ENCODE peak calls at places on chromosome 22, in five cellular contexts. A is A549, D is K562, U is HepG2, Y is GM12878. C is an unnamed sample.

GRCh38 chr22:28155808-28156207 is 236.8 kb upstream of the PITPNB start:
- DNase-seq in A (no peak), D (no peak), U (no peak), Y (no peak), C (no peak)

GRCh38 chr22:44338183-44338812 is 25.5 kb upstream of the SHISAL1 start:
- DNase-seq in A (no peak), D (no peak), U (no peak), Y (no peak), C (no peak)

GRCh38 chr22:29811377-29811776 is 26.7 kb downstream of the ASCC2 start:
- DNase-seq in A (peak), D (no peak), U (peak), Y (no peak), C (no peak)

GRCh38 chr22:42367980-42368378 is 64.2 kb downstream of the NFAM1 start:
- DNase-seq in A (no peak), D (no peak), U (no peak), Y (no peak), C (no peak)

GRCh38 chr22:41532908-41533825 is 11.1 kb downstream of the POLR3H start:
- DNase-seq in A (peak), D (peak), U (peak), Y (no peak), C (peak)

GRCh38 chr22:30809086-30809485 is 114.4 kb downstream of the OSBP2 start:
- DNase-seq in A (no peak), D (no peak), U (no peak), Y (no peak), C (no peak)

GRCh38 chr22:47066616-47066905 is 304.1 kb downstream of the TBC1D22A start:
- DNase-seq in A (no peak), D (no peak), U (no peak), Y (no peak), C (no peak)

GRCh38 chr22:29580200-29580810 is 608 bp downstream of the NIPSNAP1 start:
- DNase-seq in A (no peak), D (no peak), U (peak), Y (no peak), C (peak)

GRCh38 chr22:44357962-44358553 is 45.3 kb upstream of the SHISAL1 start:
- DNase-seq in A (no peak), D (no peak), U (no peak), Y (no peak), C (no peak)

GRCh38 chr22:41625577-41625976 is 4.5 kb downstream of the XRCC6 start:
- DNase-seq in A (no peak), D (no peak), U (peak), Y (no peak), C (no peak)

GRCh38 chr22:38296372-38296771 is 20.9 kb downstream of the CSNK1E start:
- DNase-seq in A (no peak), D (no peak), U (no peak), Y (no peak), C (no peak)

GRCh38 chr22:31618057-31618456 is 44.0 kb downstream of the PISD start:
- DNase-seq in A (no peak), D (no peak), U (no peak), Y (no peak), C (no peak)

GRCh38 chr22:46848227-46848626 is 85.8 kb downstream of the TBC1D22A start:
- DNase-seq in A (no peak), D (no peak), U (no peak), Y (no peak), C (no peak)

GRCh38 chr22:47294222-47294532 is 531.7 kb downstream of the TBC1D22A start:
- DNase-seq in A (peak), D (no peak), U (no peak), Y (no peak), C (no peak)

GRCh38 chr22:48898524-48899377 is 928.9 kb downstream of the BRD1 start:
- DNase-seq in A (no peak), D (no peak), U (no peak), Y (no peak), C (no peak)

GRCh38 chr22:49768961-49769690 is 58.5 kb downstream of the BRD1 start:
- DNase-seq in A (no peak), D (no peak), U (no peak), Y (no peak), C (peak)

GRCh38 chr22:30309981-30310672 is 16.6 kb downstream of the TBC1D10A start:
- DNase-seq in A (no peak), D (no peak), U (no peak), Y (peak), C (no peak)

GRCh38 chr22:21073023-21073422 is 27.3 kb downstream of the LRRC74B start:
- DNase-seq in A (no peak), D (no peak), U (no peak), Y (no peak), C (no peak)
- TF ChIP-seq REST in A (no peak), D (no peak), U (no peak), Y (no peak), C (no peak)

DNA sequence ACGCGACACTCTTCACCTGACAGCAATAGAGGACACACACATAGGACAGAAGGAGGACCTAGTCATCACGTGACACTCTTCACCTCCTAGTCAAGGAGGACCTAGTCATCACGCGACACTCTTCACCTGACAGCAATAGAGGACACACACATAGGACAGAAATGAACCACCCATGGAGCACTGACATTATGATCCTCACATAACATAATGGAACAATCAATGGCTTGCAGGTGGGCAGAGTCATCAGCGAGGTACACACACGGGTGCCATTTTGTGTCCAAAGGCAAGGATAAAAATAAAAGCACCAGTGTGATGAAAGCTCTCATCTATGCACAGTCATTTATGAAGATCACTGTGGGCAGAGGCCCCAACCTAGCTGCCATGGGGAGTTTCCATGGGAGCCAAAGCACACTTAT is 354.7 kb downstream of the LARGE1 start:
- DNase-seq in A (no peak), D (no peak), U (no peak), Y (no peak), C (no peak)
- TF ChIP-seq SMC3 in A (no peak), D (no peak), U (no peak), Y (no peak), C (no peak)

GRCh38 chr22:39351689-39352214 is 2.0 kb downstream of the SYNGR1 start:
- DNase-seq in A (no peak), D (no peak), U (no peak), Y (peak), C (no peak)
- TF ChIP-seq MAX in A (no peak), D (no peak), U (no peak), Y (no peak), C (no peak)

GRCh38 chr22:34620832-34621231 is 445.1 kb upstream of the ISX start:
- DNase-seq in A (no peak), D (no peak), U (no peak), Y (no peak), C (no peak)

GRCh38 chr22:34622602-34623001 is 443.4 kb upstream of the ISX start:
- DNase-seq in A (no peak), D (no peak), U (no peak), Y (no peak), C (no peak)

GRCh38 chr22:34623580-34623979 is 442.4 kb upstream of the ISX start:
- DNase-seq in A (no peak), D (no peak), U (no peak), Y (no peak), C (no peak)
- TF ChIP-seq REST in A (no peak), D (no peak), U (no peak), Y (no peak), C (no peak)

GRCh38 chr22:20607157-20607907 is 99.9 kb downstream of the MED15 start:
- DNase-seq in A (no peak), D (no peak), U (no peak), Y (no peak), C (peak)
- TF ChIP-seq SMC3 in A (no peak), D (no peak), U (no peak), Y (no peak), C (no peak)

GRCh38 chr22:24590596-24591173 is 2.2 kb downstream of the LRRC75B start:
- DNase-seq in A (no peak), D (no peak), U (no peak), Y (no peak), C (no peak)
- TF ChIP-seq MAX in A (no peak), D (no peak), U (no peak), Y (no peak), C (no peak)

GRCh38 chr22:32904044-32904443 is 102.5 kb downstream of the TIMP3 start:
- DNase-seq in A (peak), D (peak), U (peak), Y (no peak), C (peak)

GRCh38 chr22:32910358-32910757 is 108.9 kb downstream of the TIMP3 start:
- DNase-seq in A (no peak), D (no peak), U (no peak), Y (no peak), C (no peak)

GRCh38 chr22:32905400-32905799 is 103.9 kb downstream of the TIMP3 start:
- DNase-seq in A (no peak), D (no peak), U (no peak), Y (no peak), C (peak)

GRCh38 chr22:32911526-32911925 is 110.0 kb downstream of the TIMP3 start:
- DNase-seq in A (no peak), D (no peak), U (no peak), Y (no peak), C (no peak)

DNA sequence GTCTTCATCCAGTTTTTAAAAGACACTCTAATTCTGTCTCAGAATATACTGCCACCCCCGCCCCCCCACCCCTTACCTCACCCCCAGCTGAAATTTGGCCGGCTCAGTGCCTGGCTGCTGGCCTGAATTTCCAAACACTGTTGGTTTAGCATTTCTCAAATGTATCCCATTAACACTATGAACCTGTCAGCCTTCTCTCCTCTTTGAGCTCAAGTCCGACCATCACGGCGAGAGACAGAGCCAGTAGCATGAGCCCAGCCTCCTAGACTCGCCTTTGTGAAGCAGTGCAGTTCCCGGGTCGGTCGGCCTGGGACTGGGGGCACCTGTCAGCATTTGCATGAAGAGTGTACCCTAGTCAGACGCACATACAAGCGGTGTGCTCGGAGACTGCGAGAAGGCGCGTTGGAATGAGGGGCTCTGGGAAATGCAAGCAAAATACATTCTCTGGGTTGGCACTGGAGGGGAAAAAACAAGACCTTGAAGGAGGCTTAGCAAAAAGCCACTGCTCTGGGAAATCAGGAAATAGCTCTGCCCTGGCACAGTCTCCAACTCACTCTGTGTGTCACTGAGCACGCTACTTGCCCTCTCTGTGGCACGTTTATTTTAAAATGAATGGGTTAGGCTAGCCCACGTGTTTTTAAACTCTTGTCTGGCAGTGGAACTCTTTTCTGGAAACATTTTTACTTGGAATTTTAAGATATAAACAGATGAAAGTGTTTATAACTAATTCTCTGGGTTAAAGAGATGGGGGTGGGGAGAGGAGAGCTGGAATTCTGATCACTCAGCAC is 108.2 kb downstream of the TIMP3 start:
- DNase-seq in A (no peak), D (no peak), U (no peak), Y (no peak), C (no peak)
- TF ChIP-seq REST in A (no peak), D (no peak), U (no peak), Y (no peak), C (no peak)

GRCh38 chr22:37194750-37195149 is 6.7 kb upstream of the C1QTNF6 start:
- DNase-seq in A (no peak), D (no peak), U (no peak), Y (no peak), C (no peak)

GRCh38 chr22:37198290-37199102 is 10.4 kb upstream of the C1QTNF6 start:
- DNase-seq in A (peak), D (peak), U (peak), Y (no peak), C (peak)

GRCh38 chr22:37197451-37198289 is 9.6 kb upstream of the C1QTNF6 start:
- DNase-seq in A (peak), D (no peak), U (peak), Y (no peak), C (no peak)

GRCh38 chr22:37195921-37196320 is 7.9 kb upstream of the C1QTNF6 start:
- DNase-seq in A (no peak), D (no peak), U (no peak), Y (no peak), C (no peak)

DNA sequence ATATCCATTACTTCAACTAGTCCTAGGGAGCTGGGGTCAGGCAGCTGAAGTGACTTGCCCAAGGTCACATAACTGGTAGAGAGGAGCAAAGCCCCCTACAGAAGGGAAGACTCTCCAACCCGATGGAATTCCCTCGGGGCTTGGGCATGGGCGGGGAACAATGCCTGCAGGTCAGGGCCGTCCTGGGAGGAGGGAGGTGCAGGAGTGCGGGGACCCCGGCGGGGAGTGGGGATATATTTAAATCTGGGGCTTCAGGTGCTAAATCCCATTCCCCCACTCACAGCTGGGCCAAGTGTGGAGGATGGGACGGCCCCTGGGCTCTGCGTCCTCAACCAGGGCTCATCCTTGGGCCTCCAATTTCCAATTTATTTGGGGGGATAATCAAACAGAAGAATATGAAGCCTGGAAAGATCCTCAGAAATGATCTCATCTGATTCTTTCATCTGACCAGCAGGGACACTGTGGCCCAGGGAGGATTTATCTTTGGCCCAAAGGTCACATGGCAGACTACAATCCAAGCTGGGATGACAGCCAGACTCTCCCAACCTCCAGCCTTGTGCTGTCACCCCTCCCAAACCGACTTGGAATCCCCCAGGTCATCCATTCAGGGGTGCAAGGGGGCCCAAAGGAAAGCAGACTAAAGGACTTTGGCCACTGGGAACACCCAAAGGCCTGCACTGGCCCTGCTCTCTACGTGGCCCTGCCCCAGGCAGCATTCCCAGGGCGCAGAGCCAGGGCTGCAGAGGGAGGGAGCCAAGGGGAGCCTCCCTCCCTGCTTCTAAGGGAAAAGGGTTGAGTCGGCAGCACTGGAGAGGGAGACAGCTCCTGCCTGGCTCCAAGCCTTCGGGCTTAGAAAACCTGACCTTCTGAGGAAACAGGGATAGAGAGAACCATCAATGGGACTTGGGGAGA is 8.7 kb upstream of the C1QTNF6 start:
- DNase-seq in A (peak), D (no peak), U (peak), Y (no peak), C (peak)
- TF ChIP-seq SMC3 in A (no peak), D (no peak), U (no peak), Y (no peak), C (no peak)

GRCh38 chr22:26462971-26463661 is 20.5 kb downstream of the HPS4 start:
- DNase-seq in A (no peak), D (no peak), U (no peak), Y (no peak), C (no peak)

GRCh38 chr22:26460202-26460601 is 23.4 kb downstream of the HPS4 start:
- DNase-seq in A (no peak), D (no peak), U (no peak), Y (no peak), C (no peak)

GRCh38 chr22:26462051-26462450 is 21.5 kb downstream of the HPS4 start:
- DNase-seq in A (no peak), D (no peak), U (no peak), Y (no peak), C (no peak)

GRCh38 chr22:26463688-26464087 is 19.9 kb downstream of the HPS4 start:
- DNase-seq in A (no peak), D (no peak), U (no peak), Y (no peak), C (no peak)

GRCh38 chr22:26461188-26461810 is 22.3 kb downstream of the HPS4 start:
- DNase-seq in A (peak), D (peak), U (peak), Y (no peak), C (peak)
- TF ChIP-seq MAX in A (no peak), D (no peak), U (no peak), Y (no peak), C (no peak)